ENCODE peak calls at places on chromosome 14, in eight cellular contexts. N is fibroblast of villous mesenchyme; A is CD4-positive, alpha-beta T cell; M is fibroblast of lung; R is AG08396; P is A549; G is activated T-cell treated with anti-CD3 and anti-CD28 coated beads for 1 hour; L is NCI-H2029. Y is an unnamed sample.

GRCh38 chr14:69631509-69631908 is 20.1 kb downstream of the SUSD6 start:
- DNase-seq in A (no peak), G (no peak), M (peak), L (no peak), N (peak), P (no peak), R (peak), Y (no peak)

GRCh38 chr14:106044949-106045596 is 518.7 kb downstream of the TMEM121 start:
- DNase-seq in L (no peak), N (no peak), P (peak), R (no peak), A (peak), M (no peak), G (peak), Y (peak)

GRCh38 chr14:36346052-36346451 is 25.6 kb upstream of the MBIP start:
- DNase-seq in G (no peak), L (peak), M (no peak), P (no peak), R (no peak), N (no peak), A (no peak), Y (no peak)

GRCh38 chr14:42110167-42110566 is 503.5 kb downstream of the LRFN5 start:
- DNase-seq in M (peak), G (no peak), P (peak), N (peak), R (peak), A (no peak), L (peak), Y (no peak)

GRCh38 chr14:101737414-101738367 is 23.8 kb upstream of the PPP2R5C start:
- DNase-seq in G (peak), A (peak), M (no peak), P (no peak), L (no peak), R (no peak), N (no peak), Y (no peak)

GRCh38 chr14:103126088-103126872 is 3.0 kb downstream of the TNFAIP2 start:
- DNase-seq in G (no peak), R (no peak), L (no peak), M (no peak), N (no peak), P (no peak), A (no peak), Y (no peak)

GRCh38 chr14:90758959-90759358 is 57.3 kb downstream of the TTC7B start:
- DNase-seq in A (no peak), G (no peak), M (no peak), N (peak), R (peak), L (no peak), P (no peak), Y (no peak)

GRCh38 chr14:65622703-65623102 is 210.2 kb downstream of the FUT8 start:
- DNase-seq in A (no peak), P (no peak), M (no peak), L (no peak), G (no peak), R (no peak), N (no peak), Y (no peak)

GRCh38 chr14:96212140-96212539 is 7.5 kb downstream of the BDKRB2 start:
- DNase-seq in R (no peak), A (no peak), N (no peak), L (no peak), G (no peak), P (no peak), M (no peak), Y (no peak)

GRCh38 chr14:87409401-87409800 is 583.6 kb downstream of the GALC start:
- DNase-seq in N (no peak), P (no peak), L (no peak), R (peak), M (peak), A (no peak), G (no peak), Y (no peak)

GRCh38 chr14:100400115-100400514 is 77.0 kb downstream of the SLC25A47 start:
- DNase-seq in N (no peak), G (no peak), P (no peak), M (no peak), L (no peak), R (no peak), A (no peak), Y (no peak)

GRCh38 chr14:97120204-97121120 is 323.3 kb downstream of the VRK1 start:
- DNase-seq in R (no peak), M (no peak), N (no peak), L (no peak), G (peak), A (peak), P (no peak), Y (no peak)

GRCh38 chr14:24425704-24426103 is 3.8 kb downstream of the CBLN3 start:
- DNase-seq in N (peak), L (no peak), P (no peak), A (no peak), R (no peak), M (peak), G (no peak), Y (no peak)

GRCh38 chr14:106874365-106874764 is 1348.0 kb downstream of the TMEM121 start:
- DNase-seq in M (no peak), P (no peak), L (no peak), A (no peak), N (no peak), R (no peak), G (no peak), Y (no peak)

GRCh38 chr14:75718199-75718598 is 57.2 kb downstream of the TTLL5 start:
- DNase-seq in A (no peak), L (no peak), M (no peak), G (no peak), R (no peak), P (no peak), N (no peak), Y (no peak)

GRCh38 chr14:72443991-72444431 is 449.9 kb downstream of the DPF3 start:
- DNase-seq in P (no peak), M (peak), A (peak), R (no peak), L (no peak), G (no peak), N (no peak), Y (no peak)

GRCh38 chr14:104304451-104305351 is 166.3 kb downstream of the KIF26A start:
- DNase-seq in M (no peak), P (no peak), L (no peak), N (no peak), A (no peak), R (no peak), G (no peak), Y (no peak)

GRCh38 chr14:102545461-102546265 is 36.1 kb upstream of the ANKRD9 start:
- DNase-seq in R (no peak), M (no peak), L (no peak), A (no peak), G (no peak), N (peak), P (no peak), Y (no peak)

GRCh38 chr14:54916061-54916460 is 13.4 kb upstream of the GCH1 start:
- DNase-seq in R (no peak), A (no peak), M (no peak), L (no peak), P (no peak), N (no peak), G (no peak), Y (no peak)

GRCh38 chr14:74029136-74029535 is 10.0 kb downstream of the BBOF1 start:
- DNase-seq in R (no peak), N (no peak), P (no peak), G (no peak), L (no peak), A (no peak), M (no peak), Y (no peak)

GRCh38 chr14:69644814-69645213 is 33.4 kb downstream of the SUSD6 start:
- DNase-seq in M (no peak), P (no peak), A (no peak), L (no peak), N (no peak), G (no peak), R (no peak), Y (no peak)

GRCh38 chr14:33740531-33740930 is 210.3 kb downstream of the EGLN3 start:
- DNase-seq in N (no peak), R (no peak), L (no peak), A (no peak), G (no peak), P (no peak), M (peak), Y (no peak)

GRCh38 chr14:90455100-90455571 is 58.3 kb downstream of the CALM1 start:
- DNase-seq in A (no peak), N (no peak), L (no peak), G (no peak), M (no peak), P (no peak), R (no peak), Y (no peak)